ENCODE peak calls at places on chromosome 7, in five cellular contexts. W is IMR-90, S is H1, A is neuronal stem cell, X is mesenchymal stem cell. J is an unnamed sample.

GRCh38 chr7:152435384-152436278 is at the start of gene KMT2C:
- DNase-seq in W (peak), S (peak), A (peak), X (peak), J (peak)

GRCh38 chr7:114825423-114825951 is 96.4 kb upstream of the MDFIC start:
- DNase-seq in W (no peak), S (peak), A (no peak), X (no peak), J (peak)

GRCh38 chr7:127588019-127588696 is at the start of gene ARF5:
- DNase-seq in W (peak), S (peak), A (peak), X (peak), J (peak)

GRCh38 chr7:43384585-43385308 is 198.2 kb upstream of the STK17A start:
- DNase-seq in W (no peak), S (no peak), A (no peak), X (no peak), J (no peak)

GRCh38 chr7:141073173-141073640 is 657 bp upstream of the TMEM178B start:
- DNase-seq in W (peak), S (no peak), A (peak), X (peak), J (no peak)

GRCh38 chr7:151487246-151487645 is 32.4 kb downstream of the RHEB start:
- DNase-seq in W (peak), S (no peak), A (no peak), X (no peak), J (no peak)

GRCh38 chr7:81887098-81887497 is 117.3 kb upstream of the HGF start:
- DNase-seq in W (peak), S (no peak), A (no peak), X (no peak), J (no peak)

GRCh38 chr7:141287936-141288335 is 214.1 kb downstream of the TMEM178B start:
- DNase-seq in W (no peak), S (no peak), A (no peak), X (no peak), J (no peak)

GRCh38 chr7:122887198-122887597 is 938 bp upstream of the CADPS2 start:
- DNase-seq in W (peak), S (no peak), A (peak), X (peak), J (peak)

GRCh38 chr7:82345886-82346285 is 97.7 kb downstream of the CACNA2D1 start:
- DNase-seq in W (no peak), S (no peak), A (no peak), X (no peak), J (no peak)

GRCh38 chr7:68680235-68680872 is 917.9 kb upstream of the AUTS2 start:
- DNase-seq in W (no peak), S (no peak), A (no peak), X (no peak), J (no peak)

GRCh38 chr7:121563177-121563576 is 167.1 kb upstream of the FAM3C start:
- DNase-seq in W (no peak), S (no peak), A (no peak), X (no peak), J (no peak)

GRCh38 chr7:83478601-83479000 is 170.3 kb downstream of the SEMA3E start:
- DNase-seq in W (no peak), S (no peak), A (no peak), X (no peak), J (no peak)

GRCh38 chr7:82528577-82529305 is 85.2 kb upstream of the CACNA2D1 start:
- DNase-seq in W (peak), S (no peak), A (no peak), X (no peak), J (no peak)

GRCh38 chr7:121336579-121336978 is 7.8 kb downstream of the WNT16 start:
- DNase-seq in W (peak), S (no peak), A (no peak), X (no peak), J (no peak)

GRCh38 chr7:98879198-98879988 is 1.1 kb downstream of the TRRAP start:
- DNase-seq in W (peak), S (peak), A (no peak), X (peak), J (peak)

GRCh38 chr7:6367701-6368211 is 80.0 kb downstream of the DAGLB start:
- DNase-seq in W (peak), S (no peak), A (no peak), X (peak), J (no peak)

GRCh38 chr7:90923576-90923975 is 327.5 kb downstream of the CDK14 start:
- DNase-seq in W (peak), S (no peak), A (no peak), X (no peak), J (no peak)

DNA sequence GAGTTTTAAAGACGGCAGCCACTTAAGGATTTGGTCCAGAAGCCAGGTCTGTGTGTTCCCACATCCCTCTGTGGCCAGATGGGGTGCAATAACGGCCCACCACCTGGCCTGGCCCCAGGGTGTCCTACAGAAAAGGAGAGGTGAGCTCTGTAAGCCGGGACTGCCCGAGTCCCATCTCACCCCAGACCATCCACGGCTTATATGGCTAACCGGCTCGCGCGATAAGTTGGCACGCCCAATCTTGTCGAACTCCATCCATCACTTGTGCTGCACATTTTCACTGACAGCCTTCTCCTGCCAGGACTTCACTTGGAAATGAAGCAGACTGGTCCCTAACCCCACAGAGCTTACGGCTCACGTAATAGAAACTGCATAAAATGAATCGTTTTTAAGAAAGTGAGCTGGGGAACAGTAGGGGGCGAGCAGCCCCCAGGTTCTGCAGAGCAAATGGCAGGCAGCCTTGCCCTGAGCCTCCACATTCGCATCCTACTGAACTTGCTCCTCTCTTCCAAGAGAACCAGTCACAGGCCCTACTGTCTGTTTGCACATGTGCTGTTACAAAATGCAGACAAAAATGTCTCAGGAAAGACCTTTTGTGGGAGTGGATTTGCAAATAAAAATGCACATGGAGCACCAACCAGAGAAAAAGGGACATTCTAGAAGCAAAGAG is 98.2 kb downstream of the TNS3 start:
- DNase-seq in W (peak), S (no peak), A (no peak), X (peak), J (no peak)
- H3K14ac ChIP-seq in W (peak), S (no peak), A (no peak), X (peak), J (no peak)

GRCh38 chr7:33287738-33288137 is 158.4 kb downstream of the BBS9 start:
- DNase-seq in W (no peak), S (no peak), A (no peak), X (no peak), J (no peak)
- H2BK5ac ChIP-seq in W (no peak), S (peak), A (no peak), X (no peak), J (no peak)

GRCh38 chr7:149196705-149197171 is 1.4 kb downstream of the ZNF282 start:
- DNase-seq in W (no peak), S (no peak), A (no peak), X (peak), J (no peak)
- H3K14ac ChIP-seq in W (peak), S (no peak), A (no peak), X (no peak), J (peak)

GRCh38 chr7:40733111-40733510 is 598.3 kb downstream of the SUGCT start:
- DNase-seq in W (no peak), S (no peak), A (no peak), X (peak), J (no peak)
- H2BK5ac ChIP-seq in W (no peak), S (no peak), A (no peak), X (no peak), J (no peak)

GRCh38 chr7:55074008-55074499 is 55.2 kb downstream of the EGFR start:
- DNase-seq in W (peak), S (no peak), A (no peak), X (peak), J (peak)
- H3K14ac ChIP-seq in W (peak), S (no peak), A (no peak), X (no peak), J (no peak)

GRCh38 chr7:25392571-25393338 is 164.5 kb upstream of the NPVF start:
- DNase-seq in W (no peak), S (no peak), A (no peak), X (peak), J (peak)
- H2BK5ac ChIP-seq in W (no peak), S (no peak), A (no peak), X (peak), J (no peak)

GRCh38 chr7:37285701-37286475 is 162.8 kb downstream of the ELMO1 start:
- DNase-seq in W (no peak), S (no peak), A (no peak), X (no peak), J (no peak)
- H3K14ac ChIP-seq in W (no peak), S (no peak), A (no peak), X (no peak), J (no peak)

GRCh38 chr7:44606341-44607140 is at the start of gene OGDH:
- DNase-seq in W (peak), S (peak), A (peak), X (peak), J (peak)

GRCh38 chr7:44608916-44609648 is 2.7 kb downstream of the OGDH start:
- DNase-seq in W (no peak), S (no peak), A (no peak), X (no peak), J (no peak)

GRCh38 chr7:44609829-44610228 is 3.4 kb downstream of the OGDH start:
- DNase-seq in W (no peak), S (no peak), A (no peak), X (no peak), J (no peak)

GRCh38 chr7:44604941-44605340 is 1.5 kb upstream of the OGDH start:
- DNase-seq in W (no peak), S (no peak), A (no peak), X (no peak), J (no peak)

GRCh38 chr7:44607141-44608068 is 978 bp downstream of the OGDH start:
- DNase-seq in W (no peak), S (no peak), A (no peak), X (no peak), J (no peak)
- H2BK5ac ChIP-seq in W (peak), S (peak), A (no peak), X (no peak), J (no peak)